ENCODE peak calls at places on chromosomes 1 and 21, in five cellular contexts. One of them, this sample, is unnamed. For H3K4me1, the result is how much of the 10 kb centered on the place peaks cover.

GRCh38 chr21:44552136-44552535 is 831 bp upstream of the KRTAP10-2 start:
- DNase-seq in prostate gland: no peak
- DNase-seq in left ventricle myocardium inferior: no peak
- DNase-seq in right lobe of liver: no peak
- DNase-seq in NT2/D1: no peak
- DNase-seq in this sample: no peak

GRCh38 chr1:18532390-18533170 is 51.9 kb downstream of the KLHDC7A start:
- DNase-seq in right lobe of liver: peak
- DNase-seq in prostate gland: no peak
- DNase-seq in NT2/D1: no peak
- DNase-seq in left ventricle myocardium inferior: no peak
- DNase-seq in this sample: no peak

GRCh38 chr1:12148160-12148957 is 18.4 kb upstream of the TNFRSF1B start:
- DNase-seq in right lobe of liver: peak
- DNase-seq in left ventricle myocardium inferior: no peak
- DNase-seq in NT2/D1: no peak
- DNase-seq in prostate gland: no peak
- DNase-seq in this sample: no peak

GRCh38 chr1:225657462-225657989 is 4.6 kb upstream of the ENAH start:
- DNase-seq in left ventricle myocardium inferior: no peak
- DNase-seq in right lobe of liver: no peak
- DNase-seq in prostate gland: peak
- DNase-seq in NT2/D1: no peak
- DNase-seq in this sample: no peak

GRCh38 chr1:8217011-8217711 is 100.8 kb upstream of the SLC45A1 start:
- DNase-seq in left ventricle myocardium inferior: peak
- DNase-seq in prostate gland: no peak
- DNase-seq in right lobe of liver: peak
- DNase-seq in NT2/D1: no peak
- DNase-seq in this sample: no peak

GRCh38 chr1:237166031-237166430 is 124.0 kb downstream of the RYR2 start:
- DNase-seq in right lobe of liver: no peak
- DNase-seq in prostate gland: no peak
- DNase-seq in left ventricle myocardium inferior: no peak
- DNase-seq in NT2/D1: no peak
- DNase-seq in this sample: no peak

GRCh38 chr1:240609527-240610060 is 2.4 kb downstream of the GREM2 start:
- DNase-seq in NT2/D1: no peak
- DNase-seq in left ventricle myocardium inferior: no peak
- DNase-seq in prostate gland: no peak
- DNase-seq in right lobe of liver: peak
- DNase-seq in this sample: no peak

GRCh38 chr1:82091729-82092128 is 291.0 kb downstream of the ADGRL2 start:
- DNase-seq in right lobe of liver: no peak
- DNase-seq in NT2/D1: no peak
- DNase-seq in prostate gland: no peak
- DNase-seq in left ventricle myocardium inferior: no peak
- DNase-seq in this sample: no peak

GRCh38 chr1:57131257-57131656 is 165.4 kb upstream of the C8B start:
- DNase-seq in NT2/D1: no peak
- DNase-seq in left ventricle myocardium inferior: no peak
- DNase-seq in prostate gland: no peak
- DNase-seq in right lobe of liver: no peak
- DNase-seq in this sample: no peak

GRCh38 chr1:31669786-31670582 is 25.3 kb upstream of the PEF1 start:
- DNase-seq in prostate gland: peak
- DNase-seq in left ventricle myocardium inferior: peak
- DNase-seq in right lobe of liver: peak
- DNase-seq in NT2/D1: no peak
- DNase-seq in this sample: peak

GRCh38 chr1:231691618-231692259 is 65.1 kb downstream of the DISC1 start:
- DNase-seq in right lobe of liver: no peak
- DNase-seq in prostate gland: no peak
- DNase-seq in left ventricle myocardium inferior: peak
- DNase-seq in NT2/D1: peak
- DNase-seq in this sample: no peak

GRCh38 chr1:117794073-117794472 is 135.3 kb downstream of the GDAP2 start:
- DNase-seq in NT2/D1: no peak
- DNase-seq in left ventricle myocardium inferior: no peak
- DNase-seq in prostate gland: no peak
- DNase-seq in right lobe of liver: no peak
- DNase-seq in this sample: no peak

GRCh38 chr1:169550294-169550693 is 36.0 kb downstream of the F5 start:
- DNase-seq in right lobe of liver: no peak
- DNase-seq in NT2/D1: no peak
- DNase-seq in left ventricle myocardium inferior: no peak
- DNase-seq in prostate gland: no peak
- DNase-seq in this sample: no peak

GRCh38 chr21:32306021-32306780 is 7.5 kb downstream of the MRAP start:
- DNase-seq in prostate gland: no peak
- DNase-seq in NT2/D1: peak
- DNase-seq in left ventricle myocardium inferior: no peak
- DNase-seq in right lobe of liver: no peak
- DNase-seq in this sample: no peak

GRCh38 chr1:17060129-17060868 is 6.5 kb upstream of the SDHB start:
- DNase-seq in right lobe of liver: no peak
- DNase-seq in NT2/D1: no peak
- DNase-seq in left ventricle myocardium inferior: no peak
- DNase-seq in prostate gland: no peak
- DNase-seq in this sample: no peak

GRCh38 chr21:9772348-9772672 is 749.1 kb upstream of the TPTE start:
- DNase-seq in left ventricle myocardium inferior: no peak
- DNase-seq in NT2/D1: no peak
- DNase-seq in right lobe of liver: no peak
- DNase-seq in prostate gland: no peak
- DNase-seq in this sample: no peak

GRCh38 chr1:61997123-61997522 is 197.5 kb upstream of the L1TD1 start:
- DNase-seq in right lobe of liver: no peak
- DNase-seq in left ventricle myocardium inferior: no peak
- DNase-seq in NT2/D1: no peak
- DNase-seq in prostate gland: no peak
- DNase-seq in this sample: no peak

GRCh38 chr1:25030674-25031589 is 100.9 kb upstream of the RUNX3 start:
- DNase-seq in NT2/D1: no peak
- DNase-seq in prostate gland: no peak
- DNase-seq in left ventricle myocardium inferior: no peak
- DNase-seq in right lobe of liver: no peak
- DNase-seq in this sample: no peak
- H3K4me1 ChIP-seq in NT2/D1: under half
- H3K4me1 ChIP-seq in prostate gland: under half
- H3K4me1 ChIP-seq in left ventricle myocardium inferior: under half
- H3K4me1 ChIP-seq in right lobe of liver: under half
- H3K4me1 ChIP-seq in this sample: under half

DNA sequence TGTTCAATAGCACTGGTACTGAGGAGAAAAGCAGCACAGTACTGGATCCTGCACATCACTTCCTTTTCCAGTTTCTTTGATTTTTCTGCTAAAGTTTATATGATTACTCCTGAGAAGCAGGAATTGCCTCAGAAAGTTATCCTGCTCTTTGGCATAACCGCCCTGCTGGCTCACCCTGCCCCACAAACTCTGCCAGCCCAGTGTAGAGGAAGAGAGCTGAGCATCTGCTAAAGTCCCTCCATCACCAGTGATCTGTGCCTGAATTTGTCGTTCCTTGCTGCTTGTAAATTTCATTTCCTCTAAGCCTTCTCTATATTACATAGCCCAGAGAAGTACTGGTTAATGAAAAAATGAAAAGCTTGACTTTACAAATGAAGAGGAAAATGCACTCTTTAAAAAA is 87.0 kb upstream of the C1orf21 start:
- DNase-seq in right lobe of liver: no peak
- DNase-seq in NT2/D1: no peak
- DNase-seq in prostate gland: no peak
- DNase-seq in left ventricle myocardium inferior: no peak
- DNase-seq in this sample: no peak
- H3K4me1 ChIP-seq in right lobe of liver: under half
- H3K4me1 ChIP-seq in NT2/D1: under half
- H3K4me1 ChIP-seq in prostate gland: under half
- H3K4me1 ChIP-seq in left ventricle myocardium inferior: half or more
- H3K4me1 ChIP-seq in this sample: under half

DNA sequence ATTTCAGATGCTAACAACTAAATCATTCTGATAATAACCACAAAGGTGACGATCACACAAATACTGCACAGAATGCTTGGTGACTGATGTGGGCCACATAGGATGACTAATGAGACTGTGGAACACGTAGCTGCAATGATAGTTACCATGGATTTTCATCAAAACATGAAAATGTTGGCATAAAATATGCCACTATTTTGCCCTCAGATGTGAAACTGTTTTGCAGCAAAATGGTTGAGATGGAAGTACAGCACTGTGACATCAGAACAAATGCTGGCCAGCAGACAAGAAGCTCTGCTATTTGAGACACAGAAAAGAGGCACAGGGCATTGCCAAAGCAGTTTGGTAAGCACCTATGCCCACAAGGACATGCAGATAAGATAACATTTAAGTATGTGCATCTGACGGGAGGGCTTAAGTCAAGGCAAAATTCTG is 83.8 kb downstream of the NIBAN1 start:
- DNase-seq in NT2/D1: no peak
- DNase-seq in left ventricle myocardium inferior: no peak
- DNase-seq in right lobe of liver: no peak
- DNase-seq in prostate gland: no peak
- DNase-seq in this sample: no peak
- H3K4me1 ChIP-seq in NT2/D1: under half
- H3K4me1 ChIP-seq in left ventricle myocardium inferior: half or more
- H3K4me1 ChIP-seq in right lobe of liver: under half
- H3K4me1 ChIP-seq in prostate gland: under half
- H3K4me1 ChIP-seq in this sample: under half

GRCh38 chr1:2553871-2554620 is 2.1 kb upstream of the TNFRSF14 start:
- DNase-seq in right lobe of liver: peak
- DNase-seq in NT2/D1: no peak
- DNase-seq in left ventricle myocardium inferior: no peak
- DNase-seq in prostate gland: no peak
- DNase-seq in this sample: no peak

GRCh38 chr1:2555634-2556276 is 416 bp upstream of the TNFRSF14 start:
- DNase-seq in left ventricle myocardium inferior: peak
- DNase-seq in prostate gland: peak
- DNase-seq in right lobe of liver: peak
- DNase-seq in NT2/D1: no peak
- DNase-seq in this sample: peak

GRCh38 chr1:2548068-2548589 is 8.0 kb upstream of the TNFRSF14 start:
- DNase-seq in right lobe of liver: peak
- DNase-seq in NT2/D1: no peak
- DNase-seq in left ventricle myocardium inferior: peak
- DNase-seq in prostate gland: peak
- DNase-seq in this sample: peak

GRCh38 chr1:2554621-2555387 is 1.4 kb upstream of the TNFRSF14 start:
- DNase-seq in right lobe of liver: peak
- DNase-seq in left ventricle myocardium inferior: no peak
- DNase-seq in prostate gland: no peak
- DNase-seq in NT2/D1: no peak
- DNase-seq in this sample: no peak

GRCh38 chr1:2552189-2552588 is 4.0 kb upstream of the TNFRSF14 start:
- DNase-seq in left ventricle myocardium inferior: no peak
- DNase-seq in NT2/D1: no peak
- DNase-seq in right lobe of liver: no peak
- DNase-seq in prostate gland: no peak
- DNase-seq in this sample: no peak
- H3K4me1 ChIP-seq in left ventricle myocardium inferior: half or more
- H3K4me1 ChIP-seq in NT2/D1: under half
- H3K4me1 ChIP-seq in right lobe of liver: under half
- H3K4me1 ChIP-seq in prostate gland: under half
- H3K4me1 ChIP-seq in this sample: under half

DNA sequence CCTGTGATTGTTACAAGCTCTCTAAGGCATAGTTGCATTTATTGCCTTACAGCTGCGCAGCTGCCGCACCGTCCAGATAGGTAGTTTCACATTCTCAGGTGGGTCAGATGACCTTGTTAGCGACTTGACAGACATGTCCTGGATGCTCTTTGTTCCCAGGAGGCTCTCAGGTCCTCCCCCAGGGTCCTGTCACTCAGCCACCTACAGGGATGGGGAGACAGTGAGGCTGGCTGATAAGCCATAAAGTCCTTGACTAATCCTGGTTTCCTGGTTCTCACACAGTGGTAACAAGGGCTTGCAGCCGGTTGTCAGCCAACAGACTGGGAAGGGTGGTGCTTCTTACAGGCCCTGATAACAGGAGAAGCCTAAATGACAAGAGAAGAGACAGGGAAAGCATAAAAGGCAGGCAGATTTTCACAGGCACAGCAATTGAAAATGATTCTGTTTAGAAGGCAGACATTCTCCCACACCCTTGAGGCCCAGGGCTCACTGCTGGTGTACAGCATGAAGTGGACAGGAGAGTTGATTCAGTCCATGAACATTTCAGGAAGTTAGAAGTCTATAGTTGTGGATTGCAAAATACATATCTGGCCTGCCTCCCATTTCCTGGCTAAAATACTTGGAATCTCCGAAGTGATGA is 2.9 kb downstream of the ARF1 start:
- DNase-seq in prostate gland: no peak
- DNase-seq in NT2/D1: no peak
- DNase-seq in right lobe of liver: no peak
- DNase-seq in left ventricle myocardium inferior: peak
- DNase-seq in this sample: no peak
- H3K4me1 ChIP-seq in prostate gland: half or more
- H3K4me1 ChIP-seq in NT2/D1: under half
- H3K4me1 ChIP-seq in right lobe of liver: under half
- H3K4me1 ChIP-seq in left ventricle myocardium inferior: half or more
- H3K4me1 ChIP-seq in this sample: half or more

GRCh38 chr1:19597463-19598309 is 46.4 kb upstream of the NBL1 start:
- DNase-seq in left ventricle myocardium inferior: no peak
- DNase-seq in NT2/D1: peak
- DNase-seq in right lobe of liver: no peak
- DNase-seq in prostate gland: peak
- DNase-seq in this sample: no peak
- H3K4me1 ChIP-seq in left ventricle myocardium inferior: half or more
- H3K4me1 ChIP-seq in NT2/D1: under half
- H3K4me1 ChIP-seq in right lobe of liver: under half
- H3K4me1 ChIP-seq in prostate gland: under half
- H3K4me1 ChIP-seq in this sample: under half

GRCh38 chr1:156124557-156125483 is 10.3 kb downstream of the LMNA start:
- DNase-seq in left ventricle myocardium inferior: no peak
- DNase-seq in prostate gland: peak
- DNase-seq in NT2/D1: no peak
- DNase-seq in right lobe of liver: no peak
- DNase-seq in this sample: no peak
- H3K4me1 ChIP-seq in left ventricle myocardium inferior: half or more
- H3K4me1 ChIP-seq in prostate gland: half or more
- H3K4me1 ChIP-seq in NT2/D1: half or more
- H3K4me1 ChIP-seq in right lobe of liver: under half
- H3K4me1 ChIP-seq in this sample: half or more

This sample was measured in lung.